ENCODE peak calls at places on chromosomes 11 and 22, in four cellular contexts. F, C, S and D are unnamed samples.

GRCh38 chr22:17336061-17336460 is 33.2 kb upstream of the CECR2 start:
- DNase-seq in C (no peak), S (no peak), F (no peak), D (no peak)

GRCh38 chr22:17436382-17436951 is 67.2 kb downstream of the CECR2 start:
- DNase-seq in C (no peak), F (no peak), S (no peak), D (no peak)

GRCh38 chr11:100827934-100828661 is 141.0 kb downstream of the ARHGAP42 start:
- DNase-seq in F (peak; percentile 32), C (peak; percentile 80), S (no peak), D (no peak)

GRCh38 chr11:69101792-69102152 is 53.0 kb downstream of the TPCN2 start:
- DNase-seq in C (no peak), S (no peak), F (no peak), D (no peak)

GRCh38 chr11:3095712-3096361 is 38.6 kb upstream of the CARS1 start:
- DNase-seq in F (no peak), S (peak; percentile 5), C (no peak), D (no peak)

GRCh38 chr22:26086359-26086758 is 82.9 kb upstream of the SEZ6L start:
- DNase-seq in S (no peak), F (no peak), C (no peak), D (no peak)

GRCh38 chr11:134837887-134838232 is 425.8 kb upstream of the B3GAT1 start:
- DNase-seq in S (no peak), F (no peak), C (no peak), D (no peak)

GRCh38 chr11:82458777-82459176 is 274.9 kb downstream of the FAM181B start:
- DNase-seq in F (no peak), C (no peak), S (no peak), D (no peak)

GRCh38 chr11:65315866-65316233 is 1.2 kb downstream of the CDC42EP2 start:
- DNase-seq in F (no peak), S (no peak), C (no peak), D (no peak)

GRCh38 chr11:72751293-72752087 is 718 bp downstream of the ARAP1 start:
- DNase-seq in F (no peak), S (peak; percentile 48), C (no peak), D (no peak)

GRCh38 chr11:77038029-77038824 is 4.0 kb downstream of the B3GNT6 start:
- DNase-seq in C (no peak), F (no peak), S (no peak), D (no peak)

GRCh38 chr11:12207384-12208150 is 97.2 kb downstream of the MICAL2 start:
- DNase-seq in C (no peak), S (no peak), F (no peak), D (no peak)

GRCh38 chr22:43490311-43490710 is 78.5 kb downstream of the MPPED1 start:
- DNase-seq in F (no peak), C (no peak), S (no peak), D (no peak)

GRCh38 chr11:22752908-22753310 is 76.7 kb downstream of the SVIP start:
- DNase-seq in F (no peak), C (no peak), S (no peak), D (no peak)

GRCh38 chr22:24155597-24156145 is 25.6 kb upstream of the SUSD2 start:
- DNase-seq in S (no peak), C (peak; percentile 32), F (no peak), D (peak; percentile 60)

GRCh38 chr22:24696551-24697001 is 77.9 kb downstream of the PIWIL3 start:
- DNase-seq in C (no peak), F (no peak), S (no peak), D (no peak)

GRCh38 chr11:80155412-80156017 is 714.7 kb upstream of the TENM4 start:
- DNase-seq in C (peak; percentile 21), S (peak; percentile 21), F (no peak), D (no peak)

GRCh38 chr11:15006139-15006759 is 34.1 kb upstream of the CALCA start:
- DNase-seq in F (peak; percentile 0), S (peak; percentile 19), C (peak; percentile 46), D (no peak)

GRCh38 chr22:32574957-32575893 is 100.6 kb downstream of the FBXO7 start:
- DNase-seq in F (no peak), C (no peak), S (no peak), D (no peak)

GRCh38 chr11:38332046-38332445 is 1734.0 kb upstream of the RAG2 start:
- DNase-seq in F (no peak), C (no peak), S (no peak), D (no peak)

GRCh38 chr11:26730711-26731460 is 9.0 kb upstream of the SLC5A12 start:
- DNase-seq in F (no peak), C (no peak), S (no peak), D (no peak)

GRCh38 chr11:2076441-2076840 is 62.7 kb downstream of the IGF2 start:
- DNase-seq in F (no peak), C (no peak), S (no peak), D (no peak)

GRCh38 chr11:47305734-47306483 is 36.0 kb downstream of the MADD start:
- DNase-seq in F (no peak), S (no peak), C (no peak), D (no peak)

GRCh38 chr22:49771266-49772065 is 56.2 kb downstream of the BRD1 start:
- DNase-seq in F (no peak), C (no peak), S (no peak), D (peak; percentile 40)

GRCh38 chr11:108618529-108618928 is 25.0 kb upstream of the EXPH5 start:
- DNase-seq in F (no peak), C (no peak), S (no peak), D (no peak)

GRCh38 chr22:23970201-23970641 is 3.5 kb downstream of the DDTL start:
- DNase-seq in F (no peak), C (no peak), S (peak; percentile 1), D (no peak)

GRCh38 chr11:60121259-60121658 is 32.8 kb downstream of the MS4A2 start:
- DNase-seq in S (no peak), F (no peak), C (no peak), D (peak; percentile 30)

GRCh38 chr11:75474878-75475766 is 42.1 kb upstream of the KLHL35 start:
- DNase-seq in F (no peak), C (no peak), S (peak; percentile 89), D (peak; percentile 85)

DNA sequence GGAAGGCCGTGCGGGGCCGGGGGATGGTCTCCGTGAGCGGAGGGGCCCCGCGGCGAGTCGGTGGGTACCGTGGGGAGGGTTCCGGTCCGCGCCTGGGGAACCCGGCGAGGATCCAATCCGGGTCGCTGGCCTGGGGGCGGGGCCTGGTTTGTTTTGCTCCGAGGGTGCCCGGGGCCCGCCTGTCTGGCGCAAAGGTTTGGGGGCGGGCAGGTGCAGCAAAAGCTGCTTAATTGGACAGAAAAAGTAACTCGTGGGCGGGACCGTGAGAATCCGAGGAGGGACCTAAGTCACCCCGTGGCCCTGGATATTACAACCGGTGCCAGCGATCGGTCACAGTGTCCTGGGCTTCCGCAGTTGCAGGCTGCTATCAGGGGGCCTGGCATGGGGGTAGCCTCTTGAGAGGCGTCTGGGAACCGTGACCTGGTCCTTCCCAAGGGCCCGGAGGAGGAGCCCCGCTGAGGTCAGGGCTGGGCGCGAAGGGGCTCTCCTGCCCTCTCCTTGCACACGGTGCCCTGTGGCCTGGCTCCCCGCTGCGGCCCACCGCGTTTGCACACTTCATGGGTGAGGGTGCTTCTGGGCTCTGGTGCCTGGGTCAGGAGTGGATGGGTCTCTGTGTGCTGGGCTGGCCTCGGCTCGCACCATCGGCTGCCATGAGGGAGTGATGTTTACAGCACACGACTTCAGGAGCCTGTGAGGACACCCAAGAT is 1.4 kb downstream of the PNPLA2 start:
- DNase-seq in S (peak; percentile 77), F (no peak), C (peak; percentile 94), D (peak; percentile 81)
- TF ChIP-seq CBFB in S (no peak), F (no peak), C (no peak), D (no peak)

GRCh38 chr11:29171350-29171950 is 845.4 kb downstream of the KCNA4 start:
- DNase-seq in F (no peak), S (no peak), C (no peak), D (no peak)
- TF ChIP-seq CBFB in F (no peak), S (no peak), C (no peak), D (no peak)

GRCh38 chr22:40199852-40200251 is 22.1 kb downstream of the TNRC6B start:
- DNase-seq in C (no peak), S (no peak), F (no peak), D (no peak)

GRCh38 chr22:40204331-40205116 is 26.8 kb downstream of the TNRC6B start:
- DNase-seq in F (no peak), C (peak; percentile 59), S (no peak), D (no peak)

GRCh38 chr22:40203568-40203967 is 25.8 kb downstream of the TNRC6B start:
- DNase-seq in C (no peak), F (no peak), S (no peak), D (no peak)

GRCh38 chr22:40200795-40201194 is 23.1 kb downstream of the TNRC6B start:
- DNase-seq in F (no peak), C (no peak), S (no peak), D (no peak)

DNA sequence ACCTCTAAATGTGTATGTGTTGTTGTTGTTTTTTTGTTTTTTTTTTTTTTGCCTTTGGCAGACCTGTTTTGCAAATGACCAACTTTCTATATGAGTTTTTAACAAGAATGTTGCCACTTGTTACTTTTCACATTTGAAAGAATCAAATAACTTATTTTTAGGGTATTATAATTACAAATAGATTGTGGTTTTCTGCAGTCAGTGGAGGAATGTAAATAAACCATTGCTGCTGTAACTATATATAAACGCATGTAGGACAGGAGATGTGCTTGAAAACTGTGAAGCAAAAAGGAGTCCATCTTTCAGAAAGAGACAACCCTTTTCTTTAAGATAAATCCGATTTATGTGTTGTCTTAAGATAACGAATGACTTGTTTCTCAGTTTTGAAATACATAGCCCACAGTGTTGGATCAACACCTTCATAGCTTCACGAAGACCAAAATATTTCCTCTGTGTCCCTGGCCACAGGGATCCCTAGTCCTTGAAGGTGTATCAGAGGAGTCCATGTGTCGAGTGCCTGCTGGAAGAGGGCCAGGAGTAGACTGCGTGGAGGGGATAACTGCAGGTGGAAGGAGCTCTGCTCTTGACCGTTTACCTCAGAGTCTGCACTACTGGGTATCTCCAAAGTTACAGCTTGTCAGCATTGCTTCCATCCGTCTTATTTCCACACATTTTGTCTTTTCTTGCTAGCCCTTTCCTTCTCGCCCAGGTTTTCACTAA is 24.7 kb downstream of the TNRC6B start:
- DNase-seq in S (peak; percentile 29), C (no peak), F (no peak), D (no peak)
- TF ChIP-seq CBFB in S (no peak), C (no peak), F (no peak), D (no peak)

GRCh38 chr11:110077866-110078325 is 15.3 kb upstream of the ZC3H12C start:
- DNase-seq in S (no peak), C (peak; percentile 13), F (peak; percentile 86), D (no peak)

GRCh38 chr11:110075087-110075821 is 17.9 kb upstream of the ZC3H12C start:
- DNase-seq in C (no peak), S (no peak), F (no peak), D (no peak)

GRCh38 chr11:110075822-110076208 is 17.4 kb upstream of the ZC3H12C start:
- DNase-seq in S (no peak), F (no peak), C (no peak), D (no peak)

GRCh38 chr11:110077318-110077717 is 15.9 kb upstream of the ZC3H12C start:
- DNase-seq in F (no peak), C (no peak), S (no peak), D (no peak)

DNA sequence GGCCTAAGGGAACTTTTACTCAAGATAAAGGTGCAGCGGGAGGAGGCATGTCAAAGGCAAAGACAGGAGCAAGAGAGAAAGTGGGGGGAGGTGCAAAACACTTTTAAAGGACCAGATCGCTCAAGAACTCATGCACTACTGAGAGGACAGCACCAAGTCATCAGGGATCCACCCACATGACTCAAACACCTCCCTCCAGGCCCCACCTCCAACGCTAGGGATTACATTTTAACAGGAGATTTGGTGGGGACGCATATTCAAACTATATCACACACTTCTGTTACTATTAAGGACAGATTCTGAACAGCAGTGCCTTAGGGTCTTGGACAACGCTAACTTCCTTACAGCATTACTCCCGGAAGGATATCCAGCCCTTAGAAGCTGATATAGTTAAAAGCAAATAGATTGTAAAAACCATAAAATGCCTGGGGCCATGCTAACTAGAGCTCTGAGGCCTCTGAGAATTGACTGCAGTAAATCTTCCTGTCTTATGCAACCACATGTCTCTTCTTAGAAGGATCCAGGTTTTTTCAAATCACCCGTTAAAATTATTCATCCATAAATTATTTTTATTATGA is 16.7 kb upstream of the ZC3H12C start:
- DNase-seq in C (no peak), S (no peak), F (no peak), D (no peak)
- TF ChIP-seq CBFB in C (no peak), S (no peak), F (no peak), D (no peak)